ENCODE peak calls at places on chromosomes 13 and 19, in five cellular contexts. E is neural progenitor cell, D is hepatocyte, L is PC-3, Y is GM23338. I is an unnamed sample.

GRCh38 chr13:21672811-21673591 is 2.1 kb downstream of the FGF9 start:
- DNase-seq in E (peak; percentile 20), D (no peak), L (no peak), Y (no peak), I (no peak)

GRCh38 chr13:46386996-46387851 is at the start of gene RUBCNL:
- DNase-seq in E (peak; percentile 84), D (peak; percentile 39), L (peak; percentile 63), Y (peak; percentile 74), I (peak; percentile 74)

GRCh38 chr19:41893899-41894298 is 10.9 kb downstream of the ARHGEF1 start:
- DNase-seq in E (peak; percentile 38), D (no peak), L (no peak), Y (peak; percentile 63), I (no peak)

GRCh38 chr13:67298297-67298696 is 68.2 kb upstream of the PCDH9 start:
- DNase-seq in E (no peak), D (no peak), L (no peak), Y (no peak), I (no peak)

GRCh38 chr19:22634450-22634827 is 315 bp downstream of the ZNF492 start:
- DNase-seq in E (no peak), D (no peak), L (no peak), Y (no peak), I (peak; percentile 50)

GRCh38 chr13:39530996-39531395 is 72.0 kb downstream of the LHFPL6 start:
- DNase-seq in E (no peak), D (no peak), L (peak; percentile 46), Y (no peak), I (no peak)

GRCh38 chr19:43504426-43505185 is at the start of gene PHLDB3:
- DNase-seq in E (no peak), D (peak; percentile 77), L (peak; percentile 17), Y (peak; percentile 65), I (peak; percentile 70)

GRCh38 chr13:50592412-50593145 is 250.9 kb downstream of the DLEU7 start:
- DNase-seq in E (no peak), D (no peak), L (peak; percentile 66), Y (no peak), I (no peak)

GRCh38 chr19:16327911-16328823 is 3.5 kb downstream of the KLF2 start:
- DNase-seq in E (no peak), D (peak; percentile 63), L (no peak), Y (no peak), I (no peak)

GRCh38 chr19:56253737-56254136 is 18.8 kb upstream of the EDDM13 start:
- DNase-seq in E (peak; percentile 56), D (peak; percentile 71), L (peak; percentile 81), Y (peak; percentile 46), I (peak; percentile 61)

GRCh38 chr19:19422156-19422555 is 16.7 kb downstream of the GATAD2A start:
- DNase-seq in E (no peak), D (no peak), L (no peak), Y (no peak), I (no peak)

GRCh38 chr19:19418548-19419260 is 13.2 kb downstream of the GATAD2A start:
- DNase-seq in E (no peak), D (no peak), L (no peak), Y (no peak), I (no peak)

GRCh38 chr19:19423322-19423721 is 17.8 kb downstream of the GATAD2A start:
- DNase-seq in E (no peak), D (no peak), L (no peak), Y (no peak), I (no peak)

GRCh38 chr19:19421326-19421725 is 15.9 kb downstream of the GATAD2A start:
- DNase-seq in E (no peak), D (no peak), L (no peak), Y (no peak), I (no peak)

GRCh38 chr19:19420570-19421301 is 15.3 kb downstream of the GATAD2A start:
- DNase-seq in E (no peak), D (no peak), L (peak; percentile 54), Y (no peak), I (no peak)
- TF ChIP-seq EZH2phosphoT487 in E (no peak), D (no peak), L (no peak), Y (no peak), I (no peak)

GRCh38 chr19:46861691-46862503 is 1.1 kb downstream of the ARHGAP35 start:
- DNase-seq in E (peak; percentile 54), D (no peak), L (peak; percentile 28), Y (peak; percentile 43), I (no peak)

GRCh38 chr19:46860846-46861690 is at the start of gene ARHGAP35:
- DNase-seq in E (no peak), D (peak; percentile 70), L (peak; percentile 78), Y (peak; percentile 75), I (peak; percentile 92)

GRCh38 chr19:46862974-46863632 is 2.3 kb downstream of the ARHGAP35 start:
- DNase-seq in E (no peak), D (no peak), L (no peak), Y (peak; percentile 34), I (no peak)

GRCh38 chr19:46863818-46864629 is 3.2 kb downstream of the ARHGAP35 start:
- DNase-seq in E (peak; percentile 82), D (no peak), L (peak; percentile 73), Y (peak; percentile 92), I (peak; percentile 47)

DNA sequence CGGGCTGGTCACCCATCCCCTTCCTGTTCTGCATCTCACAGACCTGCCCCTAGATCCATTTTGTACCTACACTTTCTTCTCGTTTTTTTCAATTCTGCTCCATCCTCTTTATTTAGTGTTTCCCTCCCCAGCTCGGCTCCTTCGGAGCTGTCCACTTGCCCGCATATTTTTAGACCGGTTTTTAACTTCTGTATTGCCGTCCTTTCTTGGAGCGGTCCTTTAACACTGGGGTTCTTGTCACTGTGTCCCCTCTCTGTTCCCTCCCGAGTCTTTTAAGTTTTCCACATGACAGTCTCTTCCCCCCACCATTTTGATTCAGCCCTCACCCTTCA is 1.7 kb downstream of the ARHGAP35 start:
- DNase-seq in E (no peak), D (no peak), L (no peak), Y (no peak), I (no peak)
- TF ChIP-seq EZH2phosphoT487 in E (no peak), D (no peak), L (no peak), Y (no peak), I (no peak)

GRCh38 chr19:13195678-13196077 is 45.5 kb downstream of the IER2 start:
- DNase-seq in E (peak; percentile 79), D (peak; percentile 87), L (no peak), Y (peak; percentile 91), I (no peak)
- TF ChIP-seq EZH2phosphoT487 in E (no peak), D (no peak), L (no peak), Y (no peak), I (no peak)

GRCh38 chr19:18430417-18431144 is 7.4 kb downstream of the ISYNA1 start:
- DNase-seq in E (no peak), D (no peak), L (no peak), Y (no peak), I (no peak)

GRCh38 chr19:18427752-18428131 is 8.5 kb downstream of the SSBP4 start:
- DNase-seq in E (no peak), D (no peak), L (no peak), Y (no peak), I (no peak)

GRCh38 chr19:18428173-18428836 is 9.1 kb downstream of the SSBP4 start:
- DNase-seq in E (no peak), D (no peak), L (no peak), Y (no peak), I (no peak)

GRCh38 chr19:18429717-18430416 is 8.1 kb downstream of the ISYNA1 start:
- DNase-seq in E (no peak), D (no peak), L (no peak), Y (no peak), I (no peak)

DNA sequence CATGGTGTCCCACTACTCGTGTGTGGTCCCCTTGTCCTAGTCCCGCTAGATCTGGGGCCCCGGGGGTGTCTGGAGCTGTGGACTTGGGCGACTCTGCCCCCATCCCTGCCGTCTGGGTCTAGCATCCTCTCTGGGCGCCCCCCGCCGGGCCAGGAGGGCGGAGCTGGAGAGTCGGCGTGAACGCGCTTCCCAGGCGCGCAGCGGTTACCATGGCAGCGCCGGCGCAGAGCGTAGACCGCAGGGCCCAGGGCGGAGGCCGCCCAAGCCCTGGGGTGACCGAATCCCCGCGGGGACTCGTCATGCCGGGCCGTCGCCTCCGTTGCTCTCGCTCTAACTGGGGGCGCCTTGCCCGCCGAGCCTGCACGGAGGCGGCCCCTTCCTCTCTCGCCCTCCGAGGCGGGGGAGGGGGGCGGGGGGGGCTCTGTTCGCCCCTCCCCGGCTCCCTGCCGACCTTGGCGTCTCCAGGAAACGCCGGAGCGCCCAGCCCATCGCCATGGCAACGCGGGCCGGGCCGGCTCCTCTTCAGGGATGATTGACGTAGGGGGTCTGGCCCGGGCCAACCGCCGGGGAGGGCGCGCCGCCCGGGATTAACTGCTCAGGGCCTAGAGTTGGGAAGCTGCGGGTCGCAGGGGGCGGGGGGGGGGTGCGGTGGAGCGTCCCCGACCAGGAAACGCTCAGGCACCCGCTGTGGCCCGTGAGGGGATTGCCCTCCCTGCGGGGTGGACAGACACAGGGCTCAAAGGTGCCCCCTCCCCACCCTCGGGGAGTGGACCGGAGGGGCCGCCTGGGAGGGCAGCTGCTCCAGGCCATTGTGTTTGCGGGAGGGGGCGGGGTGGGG is 8.9 kb downstream of the ISYNA1 start:
- DNase-seq in E (peak; percentile 98), D (peak; percentile 93), L (no peak), Y (peak; percentile 96), I (peak; percentile 95)
- TF ChIP-seq EZH2phosphoT487 in E (no peak), D (no peak), L (no peak), Y (no peak), I (no peak)

GRCh38 chr13:98454389-98454881 is 122.5 kb downstream of the STK24 start:
- DNase-seq in E (no peak), D (no peak), L (peak; percentile 34), Y (no peak), I (no peak)
- TF ChIP-seq EZH2phosphoT487 in E (no peak), D (no peak), L (no peak), Y (no peak), I (no peak)

GRCh38 chr13:33090755-33091454 is 74.7 kb downstream of the KL start:
- DNase-seq in E (no peak), D (no peak), L (no peak), Y (no peak), I (no peak)

GRCh38 chr13:33096886-33097610 is 80.8 kb downstream of the KL start:
- DNase-seq in E (no peak), D (no peak), L (no peak), Y (no peak), I (no peak)

GRCh38 chr13:33087790-33088189 is 71.6 kb downstream of the KL start:
- DNase-seq in E (no peak), D (no peak), L (peak; percentile 51), Y (no peak), I (no peak)

GRCh38 chr13:33089311-33089710 is 73.1 kb downstream of the KL start:
- DNase-seq in E (no peak), D (no peak), L (no peak), Y (no peak), I (no peak)

DNA sequence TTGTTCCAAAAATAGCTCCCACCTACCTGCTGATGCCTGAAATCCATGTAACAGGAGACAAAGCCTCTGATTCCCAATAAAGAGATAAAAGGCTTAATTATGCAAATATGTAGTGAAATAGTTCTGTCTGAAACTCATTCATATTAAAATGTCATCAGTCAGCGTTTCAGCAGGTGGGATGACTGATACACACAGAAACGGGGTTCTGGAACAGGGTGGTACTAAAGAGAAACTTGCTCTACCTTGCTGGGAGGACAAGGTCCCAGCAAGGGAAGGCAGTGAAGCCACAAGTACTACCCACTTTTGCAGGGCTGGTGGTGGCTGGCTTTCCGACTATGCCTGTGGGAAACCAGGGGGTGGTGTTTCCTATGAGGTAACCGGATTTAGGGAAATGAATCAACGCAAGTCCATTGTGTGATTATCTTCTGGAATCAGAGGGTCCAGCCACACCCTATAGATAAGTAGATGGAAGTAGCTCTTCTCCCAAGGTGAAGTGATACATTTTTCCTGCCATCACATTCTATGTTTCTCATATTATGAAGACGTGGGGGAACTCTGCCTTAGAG is 76.3 kb downstream of the KL start:
- DNase-seq in E (no peak), D (no peak), L (no peak), Y (peak; percentile 27), I (no peak)
- TF ChIP-seq EZH2phosphoT487 in E (no peak), D (no peak), L (no peak), Y (no peak), I (no peak)

GRCh38 chr13:110347535-110348308 is 40.6 kb downstream of the COL4A2 start:
- DNase-seq in E (no peak), D (no peak), L (peak; percentile 93), Y (no peak), I (no peak)
- TF ChIP-seq EZH2phosphoT487 in E (no peak), D (no peak), L (peak; percentile 46), Y (no peak), I (no peak)

I was measured in SK-N-SH.